ENCODE peak calls at places on chromosome X, in nine cellular contexts. N is GM23248, B is hepatocyte, S is GM23338, D is HCT116, C is PC-3, V is SK-N-SH, O is OCI-LY7, J is neural progenitor cell. X is an unnamed sample.

GRCh38 chrX:115968436-115969252 is 201.9 kb upstream of the AGTR2 start:
- DNase-seq in N (peak), O (no peak), C (no peak), V (peak), D (peak), J (peak), B (peak), S (peak), X (peak)

GRCh38 chrX:38513087-38513742 is 48.1 kb upstream of the TSPAN7 start:
- DNase-seq in C (peak), N (no peak), J (no peak), V (no peak), O (no peak), B (peak), S (no peak), D (no peak), X (no peak)

GRCh38 chrX:109841869-109842579 is 109.0 kb upstream of the ACSL4 start:
- DNase-seq in B (no peak), V (no peak), D (no peak), C (no peak), S (no peak), N (peak), J (no peak), O (no peak), X (no peak)

GRCh38 chrX:17559728-17560379 is 177.4 kb upstream of the SCML1 start:
- DNase-seq in S (peak), B (peak), C (peak), V (no peak), J (peak), N (peak), D (peak), O (no peak), X (no peak)

GRCh38 chrX:122579521-122579920 is 604.6 kb upstream of the GRIA3 start:
- DNase-seq in J (no peak), S (no peak), C (no peak), B (no peak), D (no peak), V (no peak), O (no peak), N (peak), X (no peak)

GRCh38 chrX:17007134-17007768 is 60.8 kb downstream of the REPS2 start:
- DNase-seq in N (peak), D (no peak), V (peak), B (no peak), S (peak), O (peak), C (peak), J (peak), X (no peak)

GRCh38 chrX:74248889-74249288 is 55.1 kb upstream of the ZCCHC13 start:
- DNase-seq in S (peak), C (no peak), N (peak), D (no peak), J (peak), V (no peak), B (peak), O (no peak), X (no peak)

GRCh38 chrX:135484636-135485289 is 35.7 kb upstream of the INTS6L start:
- DNase-seq in D (peak), O (peak), S (peak), B (peak), N (peak), V (peak), C (peak), J (peak), X (peak)

GRCh38 chrX:69314436-69315348 is 149.4 kb upstream of the PJA1 start:
- DNase-seq in D (no peak), B (peak), C (no peak), S (no peak), V (peak), J (peak), O (no peak), N (no peak), X (no peak)

GRCh38 chrX:15242899-15243555 is 26.9 kb downstream of the ASB9 start:
- DNase-seq in V (peak), D (peak), O (peak), J (peak), S (peak), C (peak), N (peak), B (peak), X (peak)

GRCh38 chrX:130497531-130497930 is 95.7 kb downstream of the RBMX2 start:
- DNase-seq in S (no peak), V (no peak), O (no peak), D (no peak), N (peak), J (no peak), B (no peak), C (no peak), X (no peak)

GRCh38 chrX:39821011-39821708 is 276.6 kb downstream of the BCOR start:
- DNase-seq in N (peak), C (no peak), O (no peak), B (peak), D (no peak), V (peak), J (peak), S (peak), X (no peak)
- H3K4me3 ChIP-seq in N (peak), C (peak), O (no peak), B (peak), D (no peak), V (no peak), J (peak), S (peak), X (no peak)

DNA sequence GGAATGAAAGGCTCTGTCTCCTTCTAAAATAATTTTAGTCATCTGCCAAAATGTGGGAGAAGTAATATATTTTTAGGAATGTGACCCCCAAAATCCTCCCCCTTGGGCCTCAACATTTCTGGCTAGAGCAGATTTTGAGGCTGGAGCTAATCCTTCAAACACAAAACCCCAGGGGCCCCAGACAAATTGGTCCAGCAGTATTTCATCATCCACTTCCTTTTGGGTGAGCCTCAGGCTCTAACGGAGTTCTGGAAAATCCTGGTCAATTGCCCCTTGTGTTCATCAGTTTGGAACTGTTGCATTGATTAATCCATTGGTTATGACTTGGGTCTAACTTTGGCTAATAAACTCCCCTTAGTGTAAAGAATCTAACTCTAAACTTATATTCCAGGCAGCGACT is 67.4 kb upstream of the PCDH19 start:
- DNase-seq in V (no peak), C (no peak), O (no peak), D (no peak), B (no peak), N (no peak), S (no peak), J (no peak), X (no peak)
- TF ChIP-seq EZH2phosphoT487 in V (no peak), C (no peak), O (no peak), D (no peak), B (no peak), N (no peak), S (no peak), J (no peak), X (no peak)

GRCh38 chrX:72117636-72118215 is 14.0 kb downstream of the RTL5 start:
- DNase-seq in S (no peak), O (no peak), B (no peak), N (no peak), C (no peak), J (no peak), D (no peak), V (no peak), X (no peak)

GRCh38 chrX:72123471-72124185 is 8.1 kb downstream of the RTL5 start:
- DNase-seq in N (peak), S (peak), V (no peak), C (no peak), B (peak), D (no peak), O (no peak), J (peak), X (no peak)

GRCh38 chrX:72122621-72123275 is 9.0 kb downstream of the RTL5 start:
- DNase-seq in O (no peak), S (no peak), V (no peak), J (no peak), B (no peak), N (no peak), C (no peak), D (no peak), X (no peak)

GRCh38 chrX:72121381-72121780 is 10.3 kb downstream of the RTL5 start:
- DNase-seq in C (peak), B (no peak), N (peak), S (no peak), V (no peak), O (no peak), D (no peak), J (no peak), X (peak)

DNA sequence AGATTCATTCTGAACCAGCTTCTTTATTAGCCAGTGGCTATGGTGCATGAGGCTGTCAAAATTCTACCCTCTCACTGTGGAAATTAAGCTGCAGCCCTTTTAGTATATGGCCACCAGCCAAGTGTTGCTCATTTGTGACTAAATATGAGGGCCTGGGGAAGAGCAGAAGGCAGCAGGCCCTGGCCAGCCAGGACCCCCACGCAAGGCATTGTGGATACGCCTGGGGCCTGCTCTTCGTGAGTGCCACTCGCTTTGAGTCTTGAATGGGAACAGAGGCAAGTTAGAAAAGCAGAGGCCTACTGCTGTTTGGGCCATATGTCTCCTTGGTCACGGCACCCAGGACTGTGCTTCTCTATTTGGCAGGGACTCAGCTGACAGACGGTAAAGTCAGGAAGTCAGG is 10.9 kb downstream of the RTL5 start:
- DNase-seq in N (peak), O (no peak), B (no peak), V (peak), J (no peak), D (no peak), C (peak), S (no peak), X (no peak)
- H3K4me3 ChIP-seq in N (no peak), O (no peak), B (no peak), V (no peak), J (no peak), D (no peak), C (no peak), S (no peak), X (no peak)

GRCh38 chrX:27276751-27277150 is 186.4 kb downstream of the PPP4R3C start:
- DNase-seq in D (peak), J (no peak), C (no peak), O (no peak), V (no peak), N (no peak), B (no peak), S (no peak), X (no peak)
- TF ChIP-seq EZH2phosphoT487 in D (no peak), J (no peak), C (no peak), O (no peak), V (no peak), N (no peak), B (no peak), S (no peak), X (no peak)